ENCODE peak calls at places on chromosomes 6 and 20, in four cellular contexts. N is SW480, B is NB4, P is B cell. J is an unnamed sample.

GRCh38 chr6:146410851-146411595 is 132.6 kb upstream of the RAB32 start:
- DNase-seq in N (no peak), P (no peak), B (no peak), J (no peak)

GRCh38 chr6:37826188-37826587 is 6.7 kb downstream of the ZFAND3 start:
- DNase-seq in N (no peak), B (no peak), P (no peak), J (no peak)

GRCh38 chr20:2131366-2131765 is 29.7 kb downstream of the STK35 start:
- DNase-seq in P (no peak), N (no peak), B (no peak), J (no peak)

GRCh38 chr20:60402209-60403058 is 444.2 kb downstream of the CDH26 start:
- DNase-seq in N (no peak), P (no peak), B (peak), J (no peak)

GRCh38 chr6:9428416-9429172 is 986.3 kb downstream of the TFAP2A start:
- DNase-seq in B (peak), N (no peak), P (no peak), J (no peak)

GRCh38 chr6:107832146-107833056 is 8.3 kb upstream of the SCML4 start:
- DNase-seq in N (no peak), B (peak), P (no peak), J (no peak)

GRCh38 chr6:158665332-158665731 is 15.5 kb downstream of the SYTL3 start:
- DNase-seq in P (no peak), N (no peak), B (no peak), J (no peak)

GRCh38 chr6:56959094-56959493 is 4.2 kb downstream of the BEND6 start:
- DNase-seq in B (no peak), N (no peak), P (no peak), J (no peak)

GRCh38 chr6:34237316-34237721 is 646 bp downstream of the HMGA1 start:
- DNase-seq in N (no peak), P (no peak), B (peak), J (no peak)

GRCh38 chr20:63151554-63152321 is 64.2 kb downstream of the YTHDF1 start:
- DNase-seq in B (peak), P (no peak), N (peak), J (no peak)

GRCh38 chr6:106444777-106445507 is 84.4 kb downstream of the CRYBG1 start:
- DNase-seq in P (no peak), B (peak), N (peak), J (peak)

GRCh38 chr6:38095054-38095453 is 275.5 kb downstream of the ZFAND3 start:
- DNase-seq in B (no peak), P (no peak), N (no peak), J (no peak)

GRCh38 chr20:47825011-47825762 is 39.9 kb upstream of the SULF2 start:
- DNase-seq in N (no peak), P (no peak), B (no peak), J (no peak)

GRCh38 chr20:3209023-3209945 is at the start of gene ITPA:
- DNase-seq in P (peak), B (peak), N (peak), J (peak)

GRCh38 chr6:148451690-148452089 is 109.1 kb downstream of the SASH1 start:
- DNase-seq in P (no peak), N (no peak), B (peak), J (no peak)

GRCh38 chr6:116945809-116946208 is 68.8 kb downstream of the RFX6 start:
- DNase-seq in P (no peak), B (peak), N (peak), J (peak)

GRCh38 chr20:21159658-21160380 is 33.9 kb downstream of the KIZ start:
- DNase-seq in N (no peak), P (no peak), B (peak), J (peak)

GRCh38 chr6:130132286-130132701 is 90.5 kb downstream of the SAMD3 start:
- DNase-seq in P (no peak), N (no peak), B (no peak), J (no peak)

GRCh38 chr6:126919947-126920346 is 198.5 kb upstream of the RSPO3 start:
- DNase-seq in P (no peak), B (no peak), N (no peak), J (no peak)

GRCh38 chr6:41546866-41547798 is 951 bp downstream of the FOXP4 start:
- DNase-seq in B (peak), P (no peak), N (peak), J (peak)

GRCh38 chr6:6707143-6707542 is 118.6 kb downstream of the LY86 start:
- DNase-seq in P (no peak), B (no peak), N (no peak), J (no peak)

GRCh38 chr6:25342784-25343183 is 63.6 kb downstream of the CARMIL1 start:
- DNase-seq in P (no peak), B (no peak), N (no peak), J (no peak)

GRCh38 chr6:35486005-35486925 is 10.6 kb downstream of the TEAD3 start:
- DNase-seq in B (peak), P (no peak), N (no peak), J (peak)

GRCh38 chr6:40779399-40779798 is 192.2 kb upstream of the LRFN2 start:
- DNase-seq in N (peak), P (no peak), B (no peak), J (no peak)

GRCh38 chr6:42086046-42086664 is 35.8 kb downstream of the TAF8 start:
- DNase-seq in N (no peak), B (no peak), P (no peak), J (no peak)

GRCh38 chr20:32513031-32513866 is 71.9 kb downstream of the NOL4L start:
- DNase-seq in N (no peak), P (no peak), B (peak), J (no peak)

GRCh38 chr20:58574014-58574413 is 58.8 kb upstream of the APCDD1L start:
- DNase-seq in N (no peak), P (no peak), B (no peak), J (no peak)

GRCh38 chr6:164345340-164345739 is 930.8 kb downstream of the QKI start:
- DNase-seq in P (no peak), B (no peak), N (no peak), J (no peak)

GRCh38 chr6:17178754-17179153 is 76.9 kb downstream of the STMND1 start:
- DNase-seq in P (no peak), B (no peak), N (no peak), J (no peak)

GRCh38 chr6:121780325-121781313 is 345.2 kb downstream of the GJA1 start:
- DNase-seq in N (no peak), B (peak), P (no peak), J (no peak)

GRCh38 chr6:32854376-32855178 is 585 bp downstream of the PSMB9 start:
- DNase-seq in N (peak), B (peak), P (peak), J (no peak)

GRCh38 chr6:26197736-26198625 is 110.8 kb downstream of the HFE start:
- DNase-seq in P (peak), N (peak), B (peak), J (peak)